ENCODE peak calls at places on chromosomes 12 and 14, in seven cellular contexts. M is GM23248, B is mammary epithelial cell, O is OCI-LY7, V is PC-9, S is PC-3, C is neural progenitor cell. Z is an unnamed sample. For H4K20me1, the result is how much of the 10 kb centered on the place peaks cover.

GRCh38 chr12:58764100-58764953 is 156.0 kb downstream of the LRIG3 start:
- DNase-seq in M (peak), S (no peak), V (no peak), O (no peak), C (no peak), B (no peak), Z (no peak)

GRCh38 chr14:89755816-89756215 is 198.7 kb downstream of the EFCAB11 start:
- DNase-seq in M (no peak), S (no peak), B (no peak), V (no peak), C (no peak), O (no peak), Z (no peak)

GRCh38 chr12:110928700-110929099 is 8.3 kb upstream of the MYL2 start:
- DNase-seq in C (no peak), O (no peak), B (no peak), S (no peak), M (no peak), V (no peak), Z (no peak)

GRCh38 chr12:52870361-52871290 is 21.8 kb upstream of the KRT78 start:
- DNase-seq in M (peak), C (peak), S (peak), B (peak), O (peak), V (peak), Z (peak)

GRCh38 chr14:84826349-84826748 is 703.6 kb upstream of the FLRT2 start:
- DNase-seq in V (no peak), M (peak), O (no peak), B (peak), S (peak), C (no peak), Z (peak)

GRCh38 chr14:88669346-88669745 is 106.5 kb downstream of the ZC3H14 start:
- DNase-seq in O (no peak), S (no peak), M (no peak), C (peak), B (no peak), V (no peak), Z (no peak)

GRCh38 chr12:31204995-31205582 is 120.9 kb downstream of the SINHCAF start:
- DNase-seq in C (no peak), M (peak), O (peak), V (no peak), S (peak), B (peak), Z (peak)

GRCh38 chr14:21255385-21256101 is 13.7 kb downstream of the HNRNPC start:
- DNase-seq in S (no peak), M (peak), B (no peak), C (no peak), O (no peak), V (no peak), Z (peak)

GRCh38 chr14:64324461-64325255 is 30.5 kb upstream of the ESR2 start:
- DNase-seq in V (no peak), S (peak), B (no peak), M (peak), O (no peak), C (no peak), Z (no peak)

GRCh38 chr12:117309276-117309885 is 52.0 kb downstream of the NOS1 start:
- DNase-seq in V (no peak), C (no peak), M (no peak), B (no peak), S (no peak), O (no peak), Z (no peak)

GRCh38 chr12:57090924-57091632 is 2.2 kb downstream of the NAB2 start:
- DNase-seq in S (no peak), M (peak), B (no peak), V (no peak), O (no peak), C (no peak), Z (no peak)

GRCh38 chr12:106918746-106919145 is 37.0 kb upstream of the TMEM263 start:
- DNase-seq in V (no peak), S (peak), C (peak), O (peak), B (no peak), M (no peak), Z (peak)

GRCh38 chr12:85835810-85836715 is at the start of gene RASSF9:
- DNase-seq in B (peak), M (peak), S (peak), O (no peak), V (peak), C (peak), Z (peak)

GRCh38 chr14:33435911-33436310 is 497.2 kb downstream of the NPAS3 start:
- DNase-seq in V (no peak), S (peak), B (peak), C (no peak), O (no peak), M (peak), Z (no peak)

GRCh38 chr14:98189521-98189920 is 1082.5 kb downstream of the BCL11B start:
- DNase-seq in S (no peak), M (no peak), O (no peak), B (no peak), V (no peak), C (no peak), Z (no peak)

GRCh38 chr14:96130854-96131253 is 73.8 kb upstream of the BDKRB2 start:
- DNase-seq in O (no peak), M (peak), C (no peak), V (no peak), S (no peak), B (peak), Z (no peak)

GRCh38 chr12:128467882-128468281 is 200.9 kb downstream of the TMEM132C start:
- DNase-seq in V (no peak), B (no peak), O (no peak), S (no peak), C (no peak), M (no peak), Z (no peak)

GRCh38 chr12:108205864-108206263 is 76.8 kb downstream of the WSCD2 start:
- DNase-seq in S (no peak), O (no peak), B (no peak), V (no peak), C (no peak), M (no peak), Z (no peak)

GRCh38 chr12:66035289-66035961 is 95.1 kb downstream of the LLPH start:
- DNase-seq in C (peak), O (peak), S (peak), B (peak), V (no peak), M (peak), Z (peak)

GRCh38 chr14:36684946-36685345 is 23.3 kb downstream of the PAX9 start:
- DNase-seq in O (no peak), S (no peak), M (no peak), B (no peak), C (no peak), V (no peak), Z (no peak)

GRCh38 chr12:108594-108993 is 42.0 kb downstream of the IQSEC3 start:
- DNase-seq in S (no peak), O (no peak), C (no peak), V (peak), M (no peak), B (no peak), Z (no peak)

GRCh38 chr12:57227315-57228115 is 2.0 kb upstream of the SHMT2 start:
- DNase-seq in O (no peak), V (no peak), S (peak), B (peak), M (peak), C (no peak), Z (no peak)

GRCh38 chr14:101707285-101707842 is 54.1 kb upstream of the PPP2R5C start:
- DNase-seq in C (peak), O (peak), S (peak), B (peak), M (peak), V (peak), Z (peak)

GRCh38 chr12:49893753-49894752 is 9.6 kb downstream of the FAIM2 start:
- DNase-seq in M (peak), S (peak), O (peak), V (peak), B (peak), C (no peak), Z (peak)

GRCh38 chr14:99277534-99277933 is 5.5 kb upstream of the BCL11B start:
- DNase-seq in S (no peak), O (no peak), V (no peak), B (no peak), C (no peak), M (peak), Z (no peak)

GRCh38 chr14:74135386-74135785 is 50.6 kb downstream of the LIN52 start:
- DNase-seq in M (peak), B (peak), S (no peak), O (no peak), C (no peak), V (no peak), Z (no peak)

GRCh38 chr12:22340143-22340542 is 5.6 kb upstream of the ST8SIA1 start:
- DNase-seq in M (no peak), O (no peak), S (no peak), C (no peak), V (no peak), B (no peak), Z (no peak)

GRCh38 chr12:105882404-105882803 is 256.4 kb downstream of the NUAK1 start:
- DNase-seq in C (peak), M (peak), B (peak), S (no peak), V (no peak), O (no peak), Z (no peak)

GRCh38 chr14:104044016-104044415 is 41.5 kb upstream of the ASPG start:
- DNase-seq in M (no peak), B (no peak), S (peak), C (no peak), V (no peak), O (no peak), Z (no peak)

GRCh38 chr14:59363545-59364226 is 101.5 kb downstream of the GPR135 start:
- DNase-seq in V (peak), S (peak), M (peak), B (peak), O (no peak), C (no peak), Z (peak)

GRCh38 chr12:120101182-120101581 is 15.4 kb downstream of the RAB35 start:
- DNase-seq in C (no peak), M (no peak), B (no peak), V (no peak), S (no peak), O (no peak), Z (no peak)

GRCh38 chr12:104180389-104180788 is 35.2 kb upstream of the TXNRD1 start:
- DNase-seq in C (no peak), B (no peak), V (no peak), M (no peak), O (no peak), S (peak), Z (no peak)

GRCh38 chr12:107903377-107904061 is 129.0 kb downstream of the ASCL4 start:
- DNase-seq in S (peak), C (peak), M (peak), O (peak), B (peak), V (no peak), Z (no peak)

GRCh38 chr14:68871392-68871791 is 78.5 kb upstream of the ZFP36L1 start:
- DNase-seq in B (no peak), S (no peak), M (no peak), C (no peak), V (no peak), O (no peak), Z (no peak)

GRCh38 chr12:57632369-57632897 is 568 bp downstream of the B4GALNT1 start:
- DNase-seq in M (peak), V (peak), O (no peak), C (peak), S (peak), B (peak), Z (no peak)

DNA sequence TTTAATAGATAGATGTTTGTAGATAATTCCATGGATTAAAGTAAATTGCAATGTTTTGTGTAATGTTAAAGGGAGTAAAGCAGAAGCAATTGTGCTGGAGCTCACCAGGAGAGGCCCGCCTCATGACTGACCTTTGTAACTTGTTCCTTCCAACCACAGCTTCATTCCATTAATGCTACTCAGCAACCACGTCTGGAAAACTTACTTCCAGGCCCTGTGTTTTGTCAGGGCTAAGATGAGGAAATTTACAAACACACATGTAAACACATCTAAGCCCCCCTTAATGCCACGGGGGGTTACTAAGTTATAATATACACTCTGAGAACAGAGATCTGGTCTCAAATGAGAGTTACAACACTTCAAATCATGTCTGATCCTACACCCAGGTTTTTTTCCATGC is 12.4 kb downstream of the LUM start:
- DNase-seq in O (no peak), S (peak), M (peak), B (peak), V (peak), C (no peak), Z (no peak)
- H3K4me2 ChIP-seq in O (no peak), S (peak), M (peak), B (peak), V (peak), C (no peak), Z (no peak)

GRCh38 chr14:93316716-93317115 is 16.1 kb downstream of the BTBD7 start:
- DNase-seq in B (no peak), C (no peak), S (no peak), M (peak), V (no peak), O (no peak), Z (no peak)
- H4K20me1 ChIP-seq in B (under half), C (half or more), S (under half), M (under half), V (under half), O (under half), Z (under half)

GRCh38 chr14:93328546-93328945 is 4.3 kb downstream of the BTBD7 start:
- DNase-seq in C (no peak), O (no peak), M (no peak), B (no peak), V (no peak), S (no peak), Z (no peak)

GRCh38 chr14:93331375-93332031 is 1.3 kb downstream of the BTBD7 start:
- DNase-seq in V (no peak), O (no peak), B (no peak), C (peak), M (peak), S (peak), Z (peak)

GRCh38 chr14:93332032-93332852 is 594 bp downstream of the BTBD7 start:
- DNase-seq in O (peak), C (peak), M (peak), V (peak), B (peak), S (peak), Z (peak)

GRCh38 chr14:93329965-93330608 is 2.7 kb downstream of the BTBD7 start:
- DNase-seq in S (peak), O (no peak), M (no peak), V (no peak), C (no peak), B (no peak), Z (peak)

GRCh38 chr14:93330609-93331000 is 2.2 kb downstream of the BTBD7 start:
- DNase-seq in B (peak), M (no peak), C (no peak), S (peak), V (no peak), O (no peak), Z (no peak)
- H3K4me2 ChIP-seq in B (peak), M (peak), C (peak), S (peak), V (peak), O (peak), Z (peak)

GRCh38 chr12:124456133-124456651 is 111.2 kb downstream of the NCOR2 start:
- DNase-seq in S (no peak), M (no peak), V (no peak), B (no peak), O (no peak), C (no peak), Z (no peak)

GRCh38 chr12:124456652-124457152 is 110.7 kb downstream of the NCOR2 start:
- DNase-seq in C (no peak), O (no peak), S (no peak), V (no peak), M (no peak), B (no peak), Z (no peak)

GRCh38 chr12:124458992-124459851 is 108.2 kb downstream of the NCOR2 start:
- DNase-seq in S (no peak), V (no peak), M (no peak), C (no peak), O (no peak), B (no peak), Z (no peak)

GRCh38 chr12:124458220-124458991 is 109.0 kb downstream of the NCOR2 start:
- DNase-seq in C (no peak), S (no peak), M (no peak), O (no peak), V (no peak), B (no peak), Z (no peak)

DNA sequence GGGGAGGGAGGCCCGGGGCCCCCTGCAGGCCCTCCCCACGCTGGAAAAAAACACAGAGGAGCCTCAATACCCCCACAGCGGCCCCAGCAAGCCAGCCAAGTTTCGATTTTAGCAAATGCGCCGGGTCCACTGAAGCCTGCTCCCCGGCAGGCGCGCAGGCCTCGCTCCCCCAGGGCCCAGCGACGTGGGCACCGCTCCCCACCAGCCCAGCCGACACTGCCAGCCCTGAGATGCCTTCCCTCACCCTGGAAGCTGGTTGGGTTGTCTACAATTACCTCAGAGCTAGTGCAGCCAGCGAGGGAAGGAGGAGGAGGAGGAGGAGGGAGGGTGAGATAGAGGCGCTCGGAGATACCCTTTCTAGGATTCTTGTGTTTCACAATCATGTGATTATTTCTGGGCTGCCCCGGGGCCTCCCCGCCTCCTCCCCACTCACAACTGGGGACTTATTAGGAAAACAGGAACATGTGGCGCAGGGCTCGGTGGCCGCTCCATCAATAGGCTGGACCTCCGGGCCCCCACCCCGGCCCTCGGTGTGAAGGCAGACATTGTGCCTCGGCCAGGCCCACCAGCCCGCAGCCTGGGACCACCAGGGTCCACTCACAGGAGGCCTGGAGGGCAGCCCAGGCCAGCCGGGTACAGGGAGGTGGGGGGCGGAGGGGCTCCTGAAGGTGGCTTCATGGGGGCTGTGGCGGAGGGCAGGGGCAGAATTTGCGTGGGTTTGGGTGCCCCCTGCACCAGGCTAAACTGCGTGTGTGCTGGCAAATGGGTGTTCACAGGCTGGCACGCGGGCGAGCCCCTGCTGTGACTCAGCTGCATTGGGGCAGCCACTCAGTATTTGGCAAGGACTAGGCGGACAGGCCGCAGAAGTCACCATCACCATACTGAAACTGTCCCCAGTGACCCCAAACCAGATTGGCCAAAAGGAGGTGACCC is 109.9 kb downstream of the NCOR2 start:
- DNase-seq in C (no peak), M (peak), O (no peak), V (peak), B (no peak), S (no peak), Z (no peak)
- H4K20me1 ChIP-seq in C (half or more), M (under half), O (under half), V (under half), B (under half), S (under half), Z (under half)

Z was measured in endothelial cell of umbilical vein.